ENCODE peak calls at places on chromosomes 4 and X, in seven cellular contexts. One of them, this sample, is unnamed.

GRCh38 chr4:80751200-80751599 is 279.3 kb upstream of the BMP3 start:
- DNase-seq in body of pancreas: no peak
- DNase-seq in heart left ventricle: no peak
- DNase-seq in thyroid gland: no peak
- DNase-seq in heart right ventricle: no peak
- DNase-seq in lung: no peak
- DNase-seq in IMR-90: no peak
- DNase-seq in this sample: no peak

GRCh38 chr4:110620352-110621327 is 2.2 kb downstream of the PITX2 start:
- DNase-seq in body of pancreas: no peak
- DNase-seq in heart left ventricle: no peak
- DNase-seq in thyroid gland: peak
- DNase-seq in heart right ventricle: no peak
- DNase-seq in lung: no peak
- DNase-seq in IMR-90: no peak
- DNase-seq in this sample: no peak

GRCh38 chr4:145812902-145813301 is 125.7 kb downstream of the ZNF827 start:
- DNase-seq in body of pancreas: no peak
- DNase-seq in heart left ventricle: no peak
- DNase-seq in thyroid gland: no peak
- DNase-seq in heart right ventricle: no peak
- DNase-seq in lung: no peak
- DNase-seq in IMR-90: no peak
- DNase-seq in this sample: no peak

GRCh38 chr4:175691791-175692190 is 120.3 kb downstream of the GPM6A start:
- DNase-seq in body of pancreas: no peak
- DNase-seq in heart left ventricle: no peak
- DNase-seq in thyroid gland: no peak
- DNase-seq in heart right ventricle: no peak
- DNase-seq in lung: no peak
- DNase-seq in IMR-90: no peak
- DNase-seq in this sample: no peak

GRCh38 chr4:176052744-176053143 is 12.9 kb upstream of the WDR17 start:
- DNase-seq in body of pancreas: no peak
- DNase-seq in heart left ventricle: no peak
- DNase-seq in thyroid gland: no peak
- DNase-seq in heart right ventricle: no peak
- DNase-seq in lung: no peak
- DNase-seq in IMR-90: no peak
- DNase-seq in this sample: no peak

GRCh38 chr4:112069110-112069509 is 76.1 kb upstream of the FAM241A start:
- DNase-seq in body of pancreas: no peak
- DNase-seq in heart left ventricle: no peak
- DNase-seq in thyroid gland: no peak
- DNase-seq in heart right ventricle: no peak
- DNase-seq in lung: no peak
- DNase-seq in IMR-90: no peak
- DNase-seq in this sample: peak

GRCh38 chrX:66074920-66075879 is 35.3 kb upstream of the VSIG4 start:
- DNase-seq in body of pancreas: peak
- DNase-seq in heart left ventricle: peak
- DNase-seq in thyroid gland: peak
- DNase-seq in heart right ventricle: peak
- DNase-seq in lung: no peak
- DNase-seq in IMR-90: no peak
- DNase-seq in this sample: no peak

GRCh38 chr4:182695842-182696241 is 221.3 kb downstream of the DCTD start:
- DNase-seq in body of pancreas: no peak
- DNase-seq in heart left ventricle: no peak
- DNase-seq in thyroid gland: no peak
- DNase-seq in heart right ventricle: no peak
- DNase-seq in lung: no peak
- DNase-seq in IMR-90: peak
- DNase-seq in this sample: no peak

GRCh38 chr4:151316645-151317044 is 8.8 kb downstream of the SH3D19 start:
- DNase-seq in body of pancreas: no peak
- DNase-seq in heart left ventricle: no peak
- DNase-seq in thyroid gland: no peak
- DNase-seq in heart right ventricle: no peak
- DNase-seq in lung: no peak
- DNase-seq in IMR-90: no peak
- DNase-seq in this sample: no peak

GRCh38 chrX:54825716-54826428 is 18.3 kb downstream of the MAGED2 start:
- DNase-seq in body of pancreas: no peak
- DNase-seq in heart left ventricle: no peak
- DNase-seq in thyroid gland: no peak
- DNase-seq in heart right ventricle: no peak
- DNase-seq in lung: no peak
- DNase-seq in IMR-90: peak
- DNase-seq in this sample: no peak
- TF ChIP-seq CTCF in body of pancreas: no peak
- TF ChIP-seq CTCF in heart left ventricle: no peak
- TF ChIP-seq CTCF in thyroid gland: no peak
- TF ChIP-seq CTCF in heart right ventricle: no peak
- TF ChIP-seq CTCF in lung: no peak
- TF ChIP-seq CTCF in IMR-90: no peak
- TF ChIP-seq CTCF in this sample: no peak

GRCh38 chrX:19679787-19680186 is 164.5 kb upstream of the MAP3K15 start:
- DNase-seq in body of pancreas: no peak
- DNase-seq in heart left ventricle: no peak
- DNase-seq in thyroid gland: no peak
- DNase-seq in heart right ventricle: no peak
- DNase-seq in lung: no peak
- DNase-seq in IMR-90: no peak
- DNase-seq in this sample: no peak
- H3K4me3 ChIP-seq in body of pancreas: no peak
- H3K4me3 ChIP-seq in heart left ventricle: no peak
- H3K4me3 ChIP-seq in thyroid gland: no peak
- H3K4me3 ChIP-seq in heart right ventricle: no peak
- H3K4me3 ChIP-seq in lung: no peak
- H3K4me3 ChIP-seq in IMR-90: no peak
- H3K4me3 ChIP-seq in this sample: no peak

DNA sequence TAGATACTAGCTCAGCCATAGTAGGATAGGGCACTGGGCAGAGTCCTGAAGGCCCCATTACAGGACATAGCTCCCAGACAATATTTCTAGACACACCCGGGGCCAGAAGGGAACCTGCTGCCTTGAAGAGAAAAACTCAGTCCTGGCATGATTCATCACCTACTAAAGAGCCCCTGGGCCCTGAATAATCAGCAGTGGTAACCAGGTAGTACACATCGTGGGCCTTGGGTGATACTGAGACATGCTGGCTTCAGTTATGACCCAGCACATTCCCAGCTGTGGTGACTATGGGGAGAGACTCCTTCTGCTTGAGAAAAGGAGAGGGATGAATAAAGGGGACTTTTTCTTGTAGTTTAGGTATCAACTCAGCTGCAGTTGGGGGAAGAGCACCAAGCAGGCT is 104.3 kb upstream of the STK26 start:
- DNase-seq in body of pancreas: no peak
- DNase-seq in heart left ventricle: no peak
- DNase-seq in thyroid gland: no peak
- DNase-seq in heart right ventricle: no peak
- DNase-seq in lung: no peak
- DNase-seq in IMR-90: no peak
- DNase-seq in this sample: no peak
- TF ChIP-seq CTCF in body of pancreas: no peak
- TF ChIP-seq CTCF in heart left ventricle: no peak
- TF ChIP-seq CTCF in thyroid gland: no peak
- TF ChIP-seq CTCF in heart right ventricle: no peak
- TF ChIP-seq CTCF in lung: no peak
- TF ChIP-seq CTCF in IMR-90: no peak
- TF ChIP-seq CTCF in this sample: no peak

DNA sequence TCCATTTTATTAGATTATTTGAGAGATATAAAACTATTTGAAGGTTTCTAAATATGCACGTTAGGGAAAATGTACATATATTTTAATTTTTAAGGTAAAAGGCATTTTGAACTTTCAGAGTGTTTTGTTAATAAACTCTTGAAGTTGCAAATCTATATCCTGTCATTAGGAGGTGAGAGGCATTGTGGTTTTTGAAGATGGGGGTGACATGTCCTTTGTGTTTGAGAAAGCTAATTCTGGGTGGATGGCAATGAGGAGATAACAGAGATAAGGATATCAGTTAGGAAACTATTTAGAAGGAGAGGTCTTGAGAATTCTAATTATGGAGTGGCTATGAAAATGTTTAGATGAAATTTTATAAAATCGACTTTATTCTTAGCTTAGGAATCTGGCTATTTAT is 6.1 kb downstream of the STIM2 start:
- DNase-seq in body of pancreas: no peak
- DNase-seq in heart left ventricle: no peak
- DNase-seq in thyroid gland: no peak
- DNase-seq in heart right ventricle: no peak
- DNase-seq in lung: no peak
- DNase-seq in IMR-90: no peak
- DNase-seq in this sample: no peak
- H3K4me3 ChIP-seq in body of pancreas: no peak
- H3K4me3 ChIP-seq in heart left ventricle: no peak
- H3K4me3 ChIP-seq in thyroid gland: no peak
- H3K4me3 ChIP-seq in heart right ventricle: no peak
- H3K4me3 ChIP-seq in lung: no peak
- H3K4me3 ChIP-seq in IMR-90: no peak
- H3K4me3 ChIP-seq in this sample: no peak

GRCh38 chrX:153646620-153647373 is at the start of gene DUSP9:
- DNase-seq in body of pancreas: peak
- DNase-seq in heart left ventricle: peak
- DNase-seq in thyroid gland: peak
- DNase-seq in heart right ventricle: no peak
- DNase-seq in lung: no peak
- DNase-seq in IMR-90: no peak
- DNase-seq in this sample: no peak
- TF ChIP-seq CTCF in body of pancreas: no peak
- TF ChIP-seq CTCF in heart left ventricle: no peak
- TF ChIP-seq CTCF in thyroid gland: no peak
- TF ChIP-seq CTCF in heart right ventricle: no peak
- TF ChIP-seq CTCF in lung: no peak
- TF ChIP-seq CTCF in IMR-90: no peak
- TF ChIP-seq CTCF in this sample: no peak

GRCh38 chr4:187602339-187603092 is 393.1 kb upstream of the ZFP42 start:
- DNase-seq in body of pancreas: no peak
- DNase-seq in heart left ventricle: no peak
- DNase-seq in thyroid gland: no peak
- DNase-seq in heart right ventricle: no peak
- DNase-seq in lung: no peak
- DNase-seq in IMR-90: peak
- DNase-seq in this sample: peak

GRCh38 chr4:187598246-187598645 is 397.3 kb upstream of the ZFP42 start:
- DNase-seq in body of pancreas: no peak
- DNase-seq in heart left ventricle: no peak
- DNase-seq in thyroid gland: no peak
- DNase-seq in heart right ventricle: no peak
- DNase-seq in lung: no peak
- DNase-seq in IMR-90: peak
- DNase-seq in this sample: peak

GRCh38 chr4:187606581-187606980 is 389.0 kb upstream of the ZFP42 start:
- DNase-seq in body of pancreas: peak
- DNase-seq in heart left ventricle: peak
- DNase-seq in thyroid gland: no peak
- DNase-seq in heart right ventricle: no peak
- DNase-seq in lung: no peak
- DNase-seq in IMR-90: peak
- DNase-seq in this sample: peak

GRCh38 chr4:187604984-187605383 is 390.6 kb upstream of the ZFP42 start:
- DNase-seq in body of pancreas: no peak
- DNase-seq in heart left ventricle: no peak
- DNase-seq in thyroid gland: no peak
- DNase-seq in heart right ventricle: no peak
- DNase-seq in lung: no peak
- DNase-seq in IMR-90: no peak
- DNase-seq in this sample: no peak

DNA sequence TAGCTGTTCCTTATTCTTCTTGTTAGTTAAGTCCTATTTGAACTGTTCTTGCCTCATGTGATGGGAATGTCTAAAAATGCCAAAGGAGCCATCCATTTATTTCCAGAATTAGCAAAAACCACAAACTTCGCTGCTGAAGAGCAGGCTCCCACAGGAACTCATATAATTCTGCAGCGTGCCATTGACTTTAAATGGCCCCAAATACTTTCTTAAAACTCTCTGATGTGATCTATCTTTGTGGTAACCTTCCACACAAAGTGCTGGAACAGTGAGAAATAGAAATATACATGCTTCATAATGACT is 392.5 kb upstream of the ZFP42 start:
- DNase-seq in body of pancreas: no peak
- DNase-seq in heart left ventricle: no peak
- DNase-seq in thyroid gland: no peak
- DNase-seq in heart right ventricle: no peak
- DNase-seq in lung: no peak
- DNase-seq in IMR-90: peak
- DNase-seq in this sample: peak
- H3K4me3 ChIP-seq in body of pancreas: no peak
- H3K4me3 ChIP-seq in heart left ventricle: no peak
- H3K4me3 ChIP-seq in thyroid gland: no peak
- H3K4me3 ChIP-seq in heart right ventricle: no peak
- H3K4me3 ChIP-seq in lung: no peak
- H3K4me3 ChIP-seq in IMR-90: no peak
- H3K4me3 ChIP-seq in this sample: no peak

GRCh38 chr4:165301833-165302232 is 25.6 kb upstream of the MSMO1 start:
- DNase-seq in body of pancreas: peak
- DNase-seq in heart left ventricle: no peak
- DNase-seq in thyroid gland: peak
- DNase-seq in heart right ventricle: no peak
- DNase-seq in lung: no peak
- DNase-seq in IMR-90: peak
- DNase-seq in this sample: peak

GRCh38 chr4:165299399-165300060 is 27.9 kb upstream of the MSMO1 start:
- DNase-seq in body of pancreas: no peak
- DNase-seq in heart left ventricle: no peak
- DNase-seq in thyroid gland: no peak
- DNase-seq in heart right ventricle: no peak
- DNase-seq in lung: no peak
- DNase-seq in IMR-90: no peak
- DNase-seq in this sample: no peak

GRCh38 chr4:165308174-165308573 is 19.3 kb upstream of the MSMO1 start:
- DNase-seq in body of pancreas: no peak
- DNase-seq in heart left ventricle: no peak
- DNase-seq in thyroid gland: no peak
- DNase-seq in heart right ventricle: no peak
- DNase-seq in lung: no peak
- DNase-seq in IMR-90: no peak
- DNase-seq in this sample: no peak

GRCh38 chr4:165297626-165298025 is 29.8 kb upstream of the MSMO1 start:
- DNase-seq in body of pancreas: no peak
- DNase-seq in heart left ventricle: no peak
- DNase-seq in thyroid gland: no peak
- DNase-seq in heart right ventricle: no peak
- DNase-seq in lung: no peak
- DNase-seq in IMR-90: no peak
- DNase-seq in this sample: no peak

GRCh38 chr4:165302658-165303057 is 24.8 kb upstream of the MSMO1 start:
- DNase-seq in body of pancreas: no peak
- DNase-seq in heart left ventricle: no peak
- DNase-seq in thyroid gland: no peak
- DNase-seq in heart right ventricle: no peak
- DNase-seq in lung: no peak
- DNase-seq in IMR-90: no peak
- DNase-seq in this sample: no peak
- TF ChIP-seq CTCF in body of pancreas: no peak
- TF ChIP-seq CTCF in heart left ventricle: no peak
- TF ChIP-seq CTCF in thyroid gland: no peak
- TF ChIP-seq CTCF in heart right ventricle: no peak
- TF ChIP-seq CTCF in lung: no peak
- TF ChIP-seq CTCF in IMR-90: no peak
- TF ChIP-seq CTCF in this sample: no peak

This sample was measured in astrocyte of the spinal cord.